ENCODE peak calls at places on chromosomes 6 and 20, in seven cellular contexts. One of them, this sample, is unnamed.

GRCh38 chr20:61297491-61297890 is 45.4 kb downstream of the CDH4 start:
- DNase-seq in G401: no peak
- DNase-seq in CD8-positive, alpha-beta T cell: no peak
- DNase-seq in stimulated activated CD4-positive, alpha-beta T cell treated with anti-CD3 and anti-CD28 coated beads, Interleukin-12 subunit alpha, Interleukin-12 subunit beta, amount 100 ng/mL, for 24 hours: no peak
- DNase-seq in amygdala: no peak
- DNase-seq in iris pigment epithelial cell: no peak
- DNase-seq in progenitor cell of endocrine pancreas: no peak
- DNase-seq in this sample: no peak

GRCh38 chr6:18302561-18303439 is 38.5 kb upstream of the DEK start:
- DNase-seq in iris pigment epithelial cell: peak; percentile 37
- DNase-seq in stimulated activated CD4-positive, alpha-beta T cell treated with anti-CD3 and anti-CD28 coated beads, Interleukin-12 subunit alpha, Interleukin-12 subunit beta, amount 100 ng/mL, for 24 hours: no peak
- DNase-seq in G401: peak; percentile 16
- DNase-seq in CD8-positive, alpha-beta T cell: no peak
- DNase-seq in progenitor cell of endocrine pancreas: no peak
- DNase-seq in amygdala: no peak
- DNase-seq in this sample: no peak

GRCh38 chr6:106339334-106340029 is 13.9 kb upstream of the ATG5 start:
- DNase-seq in G401: peak; percentile 38
- DNase-seq in CD8-positive, alpha-beta T cell: peak; percentile 50
- DNase-seq in stimulated activated CD4-positive, alpha-beta T cell treated with anti-CD3 and anti-CD28 coated beads, Interleukin-12 subunit alpha, Interleukin-12 subunit beta, amount 100 ng/mL, for 24 hours: no peak
- DNase-seq in iris pigment epithelial cell: peak; percentile 73
- DNase-seq in progenitor cell of endocrine pancreas: peak; percentile 23
- DNase-seq in amygdala: no peak
- DNase-seq in this sample: peak; percentile 1

GRCh38 chr6:157982297-157982579 is 575 bp downstream of the SYNJ2 start:
- DNase-seq in CD8-positive, alpha-beta T cell: no peak
- DNase-seq in G401: no peak
- DNase-seq in iris pigment epithelial cell: peak; percentile 56
- DNase-seq in progenitor cell of endocrine pancreas: peak; percentile 28
- DNase-seq in amygdala: no peak
- DNase-seq in stimulated activated CD4-positive, alpha-beta T cell treated with anti-CD3 and anti-CD28 coated beads, Interleukin-12 subunit alpha, Interleukin-12 subunit beta, amount 100 ng/mL, for 24 hours: no peak
- DNase-seq in this sample: no peak

GRCh38 chr6:31634969-31635575 is 14.6 kb downstream of the PRRC2A start:
- DNase-seq in stimulated activated CD4-positive, alpha-beta T cell treated with anti-CD3 and anti-CD28 coated beads, Interleukin-12 subunit alpha, Interleukin-12 subunit beta, amount 100 ng/mL, for 24 hours: no peak
- DNase-seq in amygdala: no peak
- DNase-seq in progenitor cell of endocrine pancreas: no peak
- DNase-seq in G401: no peak
- DNase-seq in CD8-positive, alpha-beta T cell: no peak
- DNase-seq in iris pigment epithelial cell: no peak
- DNase-seq in this sample: no peak

GRCh38 chr6:138109042-138109997 is 2.1 kb upstream of the PERP start:
- DNase-seq in G401: peak; percentile 81
- DNase-seq in amygdala: no peak
- DNase-seq in progenitor cell of endocrine pancreas: peak; percentile 57
- DNase-seq in stimulated activated CD4-positive, alpha-beta T cell treated with anti-CD3 and anti-CD28 coated beads, Interleukin-12 subunit alpha, Interleukin-12 subunit beta, amount 100 ng/mL, for 24 hours: peak; percentile 57
- DNase-seq in iris pigment epithelial cell: peak; percentile 70
- DNase-seq in CD8-positive, alpha-beta T cell: peak; percentile 84
- DNase-seq in this sample: peak; percentile 30

GRCh38 chr20:46683068-46683477 is 6.2 kb downstream of the TP53RK start:
- DNase-seq in G401: no peak
- DNase-seq in progenitor cell of endocrine pancreas: no peak
- DNase-seq in stimulated activated CD4-positive, alpha-beta T cell treated with anti-CD3 and anti-CD28 coated beads, Interleukin-12 subunit alpha, Interleukin-12 subunit beta, amount 100 ng/mL, for 24 hours: no peak
- DNase-seq in iris pigment epithelial cell: no peak
- DNase-seq in amygdala: no peak
- DNase-seq in CD8-positive, alpha-beta T cell: no peak
- DNase-seq in this sample: no peak

GRCh38 chr6:158149641-158150040 is 18.4 kb downstream of the SERAC1 start:
- DNase-seq in stimulated activated CD4-positive, alpha-beta T cell treated with anti-CD3 and anti-CD28 coated beads, Interleukin-12 subunit alpha, Interleukin-12 subunit beta, amount 100 ng/mL, for 24 hours: no peak
- DNase-seq in progenitor cell of endocrine pancreas: no peak
- DNase-seq in iris pigment epithelial cell: peak; percentile 84
- DNase-seq in CD8-positive, alpha-beta T cell: no peak
- DNase-seq in amygdala: no peak
- DNase-seq in G401: no peak
- DNase-seq in this sample: no peak

This sample was measured in hypothalamus.